ENCODE peak calls at places on chromosome 14, in six cellular contexts. V, T, F, Y, O and L are unnamed samples. For H3K4me1, the result is how much of the 10 kb centered on the place peaks cover.

GRCh38 chr14:80493620-80494019 is 282.3 kb upstream of the DIO2 start:
- DNase-seq in F (no peak), O (no peak), Y (no peak), V (no peak), T (no peak), L (no peak)

GRCh38 chr14:56181666-56182065 is 63.5 kb downstream of the PELI2 start:
- DNase-seq in V (no peak), O (no peak), T (no peak), F (no peak), Y (no peak), L (no peak)

GRCh38 chr14:60222820-60223219 is 26.2 kb upstream of the PPM1A start:
- DNase-seq in F (no peak), O (no peak), V (no peak), Y (no peak), T (peak), L (no peak)

GRCh38 chr14:101563654-101564443 is 2.6 kb downstream of the DIO3 start:
- DNase-seq in T (no peak), Y (no peak), V (no peak), F (no peak), O (no peak), L (peak)

GRCh38 chr14:21503376-21503775 is 7.8 kb downstream of the METTL3 start:
- DNase-seq in V (no peak), Y (no peak), O (no peak), T (no peak), F (no peak), L (no peak)

GRCh38 chr14:22428681-22429315 is 160.2 kb downstream of the DAD1 start:
- DNase-seq in O (no peak), T (no peak), F (peak), Y (no peak), V (no peak), L (peak)

GRCh38 chr14:54591461-54592245 is 24.7 kb downstream of the SAMD4A start:
- DNase-seq in T (no peak), F (no peak), Y (no peak), V (no peak), O (no peak), L (no peak)

GRCh38 chr14:28280530-28280929 is 486.1 kb upstream of the FOXG1 start:
- DNase-seq in V (no peak), T (no peak), F (no peak), O (no peak), Y (no peak), L (no peak)

GRCh38 chr14:49479432-49479831 is 106.7 kb downstream of the RPS29 start:
- DNase-seq in O (no peak), Y (no peak), T (no peak), F (no peak), V (no peak), L (no peak)

GRCh38 chr14:20873370-20874177 is 17.6 kb upstream of the RNASE3 start:
- DNase-seq in F (peak), V (peak), Y (peak), O (peak), T (peak), L (peak)

GRCh38 chr14:53634793-53635192 is 321.8 kb downstream of the BMP4 start:
- DNase-seq in F (no peak), T (no peak), V (no peak), Y (no peak), O (no peak), L (no peak)

GRCh38 chr14:34580381-34580780 is 40.9 kb upstream of the EAPP start:
- DNase-seq in O (no peak), Y (no peak), F (no peak), T (no peak), V (no peak), L (no peak)

GRCh38 chr14:61281186-61281676 is at the start of gene TMEM30B:
- DNase-seq in V (peak), F (no peak), T (no peak), Y (no peak), O (no peak), L (peak)

GRCh38 chr14:30680036-30680435 is 57.9 kb downstream of the SCFD1 start:
- DNase-seq in V (no peak), F (no peak), O (no peak), T (no peak), Y (no peak), L (no peak)

GRCh38 chr14:35159742-35160409 is 37.5 kb downstream of the PRORP start:
- DNase-seq in F (peak), O (no peak), T (no peak), V (no peak), Y (no peak), L (no peak)

GRCh38 chr14:100902792-100903191 is 730 bp downstream of the RTL1 start:
- DNase-seq in T (no peak), O (no peak), V (peak), F (no peak), Y (no peak), L (peak)

GRCh38 chr14:97978336-97978735 is 1181.2 kb downstream of the VRK1 start:
- DNase-seq in T (peak), O (peak), V (peak), Y (peak), F (no peak), L (peak)

GRCh38 chr14:95256011-95256775 is 63.5 kb downstream of the CLMN start:
- DNase-seq in F (no peak), T (no peak), O (no peak), V (no peak), Y (no peak), L (peak)

GRCh38 chr14:21987937-21988336 is 314.3 kb upstream of the OR4E1 start:
- DNase-seq in O (no peak), Y (no peak), T (no peak), F (peak), V (no peak), L (peak)

GRCh38 chr14:68669101-68669500 is 123.8 kb downstream of the ZFP36L1 start:
- DNase-seq in O (peak), T (no peak), V (no peak), F (no peak), Y (no peak), L (peak)

GRCh38 chr14:81018714-81019512 is 63.5 kb downstream of the TSHR start:
- DNase-seq in T (no peak), O (no peak), Y (no peak), V (no peak), F (no peak), L (no peak)

GRCh38 chr14:96121660-96122395 is 82.7 kb downstream of the C14orf132 start:
- DNase-seq in F (peak), O (no peak), V (no peak), T (no peak), Y (no peak), L (no peak)

GRCh38 chr14:90295870-90296516 is 35.7 kb downstream of the NRDE2 start:
- DNase-seq in V (no peak), T (no peak), F (peak), Y (no peak), O (no peak), L (no peak)

GRCh38 chr14:91229743-91230200 is 14.7 kb downstream of the GPR68 start:
- DNase-seq in F (peak), Y (no peak), T (no peak), O (no peak), V (no peak), L (no peak)

GRCh38 chr14:65302571-65303184 is 109.9 kb upstream of the FUT8 start:
- DNase-seq in V (no peak), O (no peak), F (no peak), T (no peak), Y (no peak), L (no peak)

GRCh38 chr14:68789798-68790655 is 2.8 kb downstream of the ZFP36L1 start:
- DNase-seq in Y (no peak), T (peak), O (no peak), F (peak), V (peak), L (peak)

GRCh38 chr14:106844608-106845285 is 1318.4 kb downstream of the TMEM121 start:
- DNase-seq in Y (peak), O (peak), V (peak), T (peak), F (no peak), L (no peak)

GRCh38 chr14:94654071-94654974 is 42.1 kb downstream of the SERPINA3 start:
- DNase-seq in O (no peak), F (peak), Y (peak), V (peak), T (no peak), L (no peak)

GRCh38 chr14:101077511-101078074 is 174.1 kb upstream of the RTL1 start:
- DNase-seq in F (peak), Y (no peak), V (peak), O (peak), T (no peak), L (peak)

GRCh38 chr14:96634896-96635295 is 132.7 kb downstream of the PAPOLA start:
- DNase-seq in T (no peak), V (no peak), F (no peak), Y (no peak), O (no peak), L (no peak)

GRCh38 chr14:98243332-98243731 is 1028.7 kb downstream of the BCL11B start:
- DNase-seq in T (no peak), F (no peak), V (no peak), O (no peak), Y (no peak), L (no peak)

GRCh38 chr14:28382460-28383220 is 383.9 kb upstream of the FOXG1 start:
- DNase-seq in V (no peak), F (peak), Y (no peak), T (no peak), O (no peak), L (no peak)

GRCh38 chr14:42004321-42004720 is 397.6 kb downstream of the LRFN5 start:
- DNase-seq in O (no peak), Y (no peak), F (no peak), V (no peak), T (no peak), L (peak)

GRCh38 chr14:20681348-20682126 is 2.8 kb upstream of the RNASE4 start:
- DNase-seq in V (peak), O (peak), Y (peak), F (peak), T (peak), L (peak)

GRCh38 chr14:79253576-79253975 is 957.7 kb downstream of the DIO2 start:
- DNase-seq in Y (no peak), V (no peak), O (no peak), T (no peak), F (no peak), L (no peak)

GRCh38 chr14:73774244-73774575 is 60.0 kb upstream of the PNMA1 start:
- DNase-seq in F (no peak), O (no peak), V (no peak), T (no peak), Y (no peak), L (peak)

GRCh38 chr14:73773441-73774243 is 59.5 kb upstream of the PNMA1 start:
- DNase-seq in Y (no peak), T (no peak), O (no peak), V (no peak), F (no peak), L (peak)

GRCh38 chr14:73774671-73775070 is 60.5 kb upstream of the PNMA1 start:
- DNase-seq in T (no peak), F (no peak), V (no peak), Y (no peak), O (no peak), L (peak)

GRCh38 chr14:73770977-73771847 is 57.0 kb upstream of the PNMA1 start:
- DNase-seq in O (no peak), T (no peak), F (no peak), V (no peak), Y (no peak), L (peak)

DNA sequence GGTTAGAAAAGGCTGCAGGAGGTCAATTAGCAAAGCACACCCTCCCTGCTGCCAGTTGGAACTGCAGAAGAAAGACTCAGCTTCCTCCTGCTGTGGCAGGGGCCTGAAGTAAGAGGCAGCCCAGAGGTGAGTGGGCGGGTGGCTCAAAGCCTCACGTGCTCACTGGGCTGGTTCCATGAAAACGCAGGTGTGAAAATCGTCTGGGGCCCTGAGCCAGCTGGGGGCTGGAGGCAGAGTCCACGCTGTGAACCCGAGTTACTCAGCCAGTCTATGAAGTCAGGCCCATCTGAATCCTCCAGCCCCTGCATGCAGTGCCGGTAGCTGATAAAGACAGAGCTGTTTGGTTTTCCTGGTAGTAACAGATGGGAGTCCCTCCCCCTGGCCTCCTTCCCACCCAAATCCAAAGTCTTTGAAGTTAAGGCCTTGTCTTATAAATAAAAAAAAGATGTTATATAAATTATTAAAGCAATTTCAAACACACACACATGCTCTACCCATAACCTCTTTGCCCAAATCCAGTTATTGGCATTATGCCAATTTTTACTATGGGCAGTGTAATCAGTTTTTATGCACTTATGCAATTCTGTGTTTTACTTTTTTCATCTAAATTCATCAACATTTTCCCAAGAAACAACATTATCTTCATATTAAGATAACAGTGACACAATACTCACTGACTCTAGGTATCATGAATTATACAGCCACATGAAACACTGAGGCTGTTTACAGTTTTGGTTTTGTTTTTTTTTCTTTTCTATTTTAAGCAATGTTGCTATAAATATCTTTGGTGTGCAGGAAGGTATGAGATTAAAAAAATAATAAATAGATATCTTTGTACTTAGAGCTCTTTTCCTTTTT is 57.9 kb upstream of the PNMA1 start:
- DNase-seq in V (peak), F (peak), T (no peak), Y (peak), O (no peak), L (peak)
- TF ChIP-seq CTCF in V (no peak), F (no peak), T (no peak), Y (no peak), O (no peak), L (no peak)

GRCh38 chr14:37791384-37792036 is 196.1 kb downstream of the TTC6 start:
- DNase-seq in T (no peak), V (no peak), O (no peak), Y (no peak), F (no peak), L (no peak)
- H3K4me1 ChIP-seq in T (under half), V (under half), O (under half), Y (under half), F (under half), L (under half)

DNA sequence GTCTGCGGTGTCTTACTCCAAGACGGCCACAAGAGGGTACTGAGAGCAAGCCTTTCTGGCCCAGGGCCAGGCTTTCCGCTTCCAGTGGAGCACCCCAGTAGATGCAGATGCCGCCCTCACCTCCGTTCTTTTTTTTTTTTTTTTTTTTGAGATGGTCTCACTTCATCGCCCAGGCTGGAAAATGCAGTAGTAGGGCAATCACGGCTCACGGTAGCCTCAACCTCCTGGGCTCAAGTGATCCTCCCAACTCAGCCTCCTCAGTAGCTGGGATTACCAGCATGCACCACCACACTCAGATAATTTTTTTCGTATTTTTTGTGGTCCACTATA is 5.6 kb upstream of the LBHD2 start:
- DNase-seq in V (peak), O (peak), Y (peak), T (peak), F (peak), L (peak)
- TF ChIP-seq CTCF in V (peak), O (peak), Y (peak), T (peak), F (peak), L (peak)

GRCh38 chr14:70004791-70005190 is 125.6 kb downstream of the SMOC1 start:
- DNase-seq in Y (no peak), F (no peak), T (no peak), O (no peak), V (no peak), L (no peak)

GRCh38 chr14:70002589-70003240 is 123.5 kb downstream of the SMOC1 start:
- DNase-seq in V (no peak), T (no peak), O (no peak), Y (no peak), F (peak), L (no peak)

GRCh38 chr14:69997849-69998248 is 118.6 kb downstream of the SMOC1 start:
- DNase-seq in Y (peak), T (no peak), O (peak), V (no peak), F (peak), L (no peak)

GRCh38 chr14:69999246-69999645 is 120.0 kb downstream of the SMOC1 start:
- DNase-seq in Y (no peak), V (no peak), F (peak), T (no peak), O (no peak), L (no peak)

GRCh38 chr14:70000601-70001000 is 121.4 kb downstream of the SMOC1 start:
- DNase-seq in Y (no peak), F (no peak), V (no peak), O (no peak), T (no peak), L (no peak)
- H3K4me1 ChIP-seq in Y (under half), F (under half), V (under half), O (under half), T (under half), L (under half)

DNA sequence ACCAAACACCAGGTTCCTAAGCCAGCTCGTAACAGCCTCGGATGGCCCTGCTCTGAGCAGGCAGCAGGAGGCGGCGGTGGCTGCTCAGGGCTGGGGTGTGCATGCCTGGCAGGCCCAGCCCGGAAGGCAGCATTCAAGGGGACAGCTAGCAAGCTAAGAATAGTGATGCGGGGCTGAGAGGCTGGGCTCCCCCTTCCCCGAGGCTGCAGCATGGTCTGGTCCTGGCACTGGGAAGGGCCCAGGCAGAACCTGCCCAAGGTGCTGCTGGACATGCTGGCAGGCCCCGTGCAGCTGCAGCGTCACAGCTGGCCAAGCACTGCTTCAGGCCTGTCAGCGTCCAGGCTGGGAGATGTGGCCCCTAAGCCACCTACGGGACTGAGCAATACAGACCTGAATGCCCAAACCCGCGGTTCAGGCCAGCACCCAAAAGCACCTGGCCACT is 26.4 kb upstream of the NUDT14 start:
- DNase-seq in T (no peak), F (no peak), V (no peak), Y (no peak), O (no peak), L (peak)
- TF ChIP-seq CTCF in T (no peak), F (no peak), V (no peak), Y (no peak), O (no peak), L (peak)

GRCh38 chr14:93056166-93056839 is 59.4 kb downstream of the ITPK1 start:
- DNase-seq in T (no peak), O (no peak), F (no peak), V (no peak), Y (no peak), L (no peak)
- H3K4me1 ChIP-seq in T (under half), O (under half), F (under half), V (under half), Y (under half), L (under half)

GRCh38 chr14:52068741-52069616 is at the start of gene NID2:
- DNase-seq in F (peak), O (peak), T (peak), Y (peak), V (peak), L (peak)

GRCh38 chr14:52072266-52072780 is 3.5 kb upstream of the NID2 start:
- DNase-seq in Y (no peak), O (no peak), F (no peak), V (no peak), T (no peak), L (no peak)

GRCh38 chr14:52069617-52070431 is 965 bp upstream of the NID2 start:
- DNase-seq in Y (peak), T (no peak), F (peak), V (peak), O (no peak), L (no peak)

GRCh38 chr14:52073251-52073650 is 4.4 kb upstream of the NID2 start:
- DNase-seq in V (no peak), F (peak), T (no peak), O (no peak), Y (no peak), L (no peak)

DNA sequence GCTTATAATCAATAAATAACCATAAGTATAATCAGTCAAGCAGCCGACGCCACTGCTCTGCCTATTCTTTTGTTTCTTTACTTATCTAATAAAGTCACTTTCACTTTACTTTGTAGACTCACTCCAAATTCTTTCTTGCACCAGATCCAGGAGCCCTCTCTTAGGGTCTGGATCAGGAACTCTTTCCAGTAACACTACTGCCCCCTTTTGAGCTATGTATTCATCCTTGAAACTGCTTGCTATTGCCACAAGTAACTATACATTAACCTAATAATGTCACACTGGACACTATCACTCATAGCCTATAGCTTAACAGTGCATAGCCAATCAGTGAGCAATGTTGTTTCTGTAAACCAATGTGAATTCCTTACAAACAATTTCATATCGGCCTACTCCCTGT is 2.8 kb upstream of the NID2 start:
- DNase-seq in T (no peak), V (no peak), O (no peak), Y (no peak), F (peak), L (no peak)
- TF ChIP-seq CTCF in T (no peak), V (no peak), O (no peak), Y (peak), F (peak), L (peak)